ENCODE peak calls at places on chromosomes 12 and 14, in six cellular contexts. G is GM10248; K is activated naive CD8-positive, alpha-beta T cell treated with anti-CD3 and anti-CD28 coated beads for 36 hours; D is HS-27A; B is mucosa of gallbladder; Z is brain microvascular endothelial cell. R is an unnamed sample.

GRCh38 chr14:68783408-68784297 is 9.2 kb downstream of the ZFP36L1 start:
- DNase-seq in G (no peak), K (no peak), D (no peak), B (peak), Z (no peak), R (no peak)

GRCh38 chr14:96125536-96125935 is 79.1 kb upstream of the BDKRB2 start:
- DNase-seq in G (no peak), K (no peak), D (no peak), B (peak), Z (no peak), R (no peak)

GRCh38 chr12:13613297-13613696 is 368.1 kb downstream of the GRIN2B start:
- DNase-seq in G (no peak), K (no peak), D (no peak), B (no peak), Z (no peak), R (no peak)

GRCh38 chr12:68477906-68478305 is 132.8 kb upstream of the RAP1B start:
- DNase-seq in G (no peak), K (no peak), D (no peak), B (no peak), Z (no peak), R (no peak)

GRCh38 chr14:88667555-88668273 is 104.9 kb downstream of the ZC3H14 start:
- DNase-seq in G (peak), K (peak), D (peak), B (peak), Z (peak), R (peak)

GRCh38 chr12:4535092-4535491 is 3.6 kb upstream of the RAD51AP1 start:
- DNase-seq in G (peak), K (no peak), D (no peak), B (no peak), Z (no peak), R (no peak)

GRCh38 chr14:58663494-58664111 is 25.8 kb downstream of the DACT1 start:
- DNase-seq in G (no peak), K (no peak), D (no peak), B (peak), Z (peak), R (peak)

GRCh38 chr14:52015411-52016030 is 26.2 kb downstream of the RTRAF start:
- DNase-seq in G (no peak), K (no peak), D (no peak), B (peak), Z (peak), R (no peak)

GRCh38 chr12:133023566-133023965 is 13.7 kb upstream of the ZNF84 start:
- DNase-seq in G (no peak), K (no peak), D (no peak), B (no peak), Z (peak), R (no peak)

GRCh38 chr12:2286461-2287131 is 233.8 kb downstream of the CACNA1C start:
- DNase-seq in G (no peak), K (no peak), D (no peak), B (no peak), Z (no peak), R (peak)

GRCh38 chr12:100826323-100826722 is 31.7 kb downstream of the ANO4 start:
- DNase-seq in G (no peak), K (no peak), D (no peak), B (peak), Z (peak), R (peak)

GRCh38 chr14:83874662-83875061 is 1655.3 kb upstream of the FLRT2 start:
- DNase-seq in G (no peak), K (no peak), D (no peak), B (no peak), Z (no peak), R (no peak)

GRCh38 chr12:45590646-45591045 is 138.9 kb upstream of the ARID2 start:
- DNase-seq in G (no peak), K (no peak), D (no peak), B (no peak), Z (no peak), R (no peak)

GRCh38 chr12:39764944-39765560 is 145.4 kb upstream of the ABCD2 start:
- DNase-seq in G (peak), K (no peak), D (no peak), B (no peak), Z (peak), R (peak)

GRCh38 chr14:53953002-53953827 is 3.4 kb downstream of the BMP4 start:
- DNase-seq in G (peak), K (no peak), D (peak), B (peak), Z (peak), R (peak)

GRCh38 chr12:48690990-48691389 is 9.0 kb upstream of the KANSL2 start:
- DNase-seq in G (no peak), K (no peak), D (no peak), B (no peak), Z (no peak), R (no peak)

GRCh38 chr12:85530486-85530885 is 250.5 kb downstream of the ALX1 start:
- DNase-seq in G (no peak), K (no peak), D (no peak), B (no peak), Z (no peak), R (no peak)

GRCh38 chr14:39322807-39323206 is 89.1 kb downstream of the MIA2 start:
- DNase-seq in G (no peak), K (no peak), D (no peak), B (no peak), Z (no peak), R (peak)

GRCh38 chr14:65211341-65211987 is 109.1 kb upstream of the MAX start:
- DNase-seq in G (no peak), K (no peak), D (no peak), B (no peak), Z (peak), R (peak)

GRCh38 chr12:32988982-32989381 is 92.4 kb upstream of the PKP2 start:
- DNase-seq in G (no peak), K (no peak), D (no peak), B (no peak), Z (no peak), R (no peak)

GRCh38 chr12:71230542-71230941 is 72.7 kb upstream of the TSPAN8 start:
- DNase-seq in G (no peak), K (no peak), D (no peak), B (no peak), Z (no peak), R (no peak)

GRCh38 chr14:73386342-73386741 is 72.0 kb downstream of the NUMB start:
- DNase-seq in G (no peak), K (no peak), D (no peak), B (no peak), Z (no peak), R (no peak)

GRCh38 chr12:105175397-105175990 is 60.5 kb downstream of the APPL2 start:
- DNase-seq in G (no peak), K (no peak), D (no peak), B (no peak), Z (no peak), R (no peak)

GRCh38 chr14:49946320-49947141 is 53.6 kb downstream of the ARF6 start:
- DNase-seq in G (no peak), K (peak), D (no peak), B (peak), Z (peak), R (peak)

GRCh38 chr12:68119250-68119649 is 40.3 kb downstream of the IFNG start:
- DNase-seq in G (peak), K (no peak), D (no peak), B (no peak), Z (no peak), R (no peak)

GRCh38 chr12:61860439-61860838 is 399.8 kb upstream of the USP15 start:
- DNase-seq in G (no peak), K (no peak), D (no peak), B (no peak), Z (peak), R (no peak)

GRCh38 chr12:124896461-124896860 is 18.0 kb downstream of the UBC start:
- DNase-seq in G (no peak), K (no peak), D (no peak), B (no peak), Z (no peak), R (no peak)

GRCh38 chr12:2986876-2987275 is 27.7 kb downstream of the TEAD4 start:
- DNase-seq in G (no peak), K (no peak), D (no peak), B (no peak), Z (no peak), R (no peak)

R was measured in AG08396.